ENCODE peak calls at places on chromosome 13, in seven cellular contexts. H, Q, K, Y, B, W and R are unnamed samples.

GRCh38 chr13:79187917-79188699 is 217.9 kb downstream of the RBM26 start:
- DNase-seq in H (no peak), Q (no peak), K (no peak), Y (no peak), B (no peak), W (no peak), R (peak)

GRCh38 chr13:48233886-48234488 is 981 bp downstream of the ITM2B start:
- DNase-seq in H (peak), Q (peak), K (no peak), Y (peak), B (peak), W (peak), R (no peak)

GRCh38 chr13:41061914-41062837 is 867 bp downstream of the WBP4 start:
- DNase-seq in H (peak), Q (peak), K (peak), Y (peak), B (no peak), W (peak), R (peak)

GRCh38 chr13:49828452-49828851 is 36.0 kb upstream of the KPNA3 start:
- DNase-seq in H (no peak), Q (peak), K (no peak), Y (peak), B (no peak), W (no peak), R (no peak)

GRCh38 chr13:41459754-41460111 is 2.4 kb downstream of the RGCC start:
- DNase-seq in H (peak), Q (no peak), K (no peak), Y (no peak), B (no peak), W (no peak), R (no peak)

GRCh38 chr13:21063031-21063430 is 1.6 kb upstream of the LATS2 start:
- DNase-seq in H (no peak), Q (no peak), K (no peak), Y (no peak), B (no peak), W (no peak), R (no peak)

GRCh38 chr13:91236182-91236581 is 111.3 kb upstream of the MIR17HG start:
- DNase-seq in H (no peak), Q (no peak), K (no peak), Y (no peak), B (no peak), W (no peak), R (no peak)

GRCh38 chr13:110902370-110902769 is 12.5 kb downstream of the ANKRD10 start:
- DNase-seq in H (no peak), Q (no peak), K (no peak), Y (no peak), B (no peak), W (no peak), R (no peak)

GRCh38 chr13:110132178-110132975 is 174.6 kb downstream of the COL4A1 start:
- DNase-seq in H (peak), Q (no peak), K (no peak), Y (no peak), B (no peak), W (no peak), R (no peak)

GRCh38 chr13:67515895-67516294 is 285.8 kb upstream of the PCDH9 start:
- DNase-seq in H (no peak), Q (peak), K (no peak), Y (no peak), B (no peak), W (no peak), R (peak)

GRCh38 chr13:45102136-45102802 is 18.0 kb upstream of the GTF2F2 start:
- DNase-seq in H (no peak), Q (no peak), K (no peak), Y (no peak), B (peak), W (no peak), R (no peak)

GRCh38 chr13:30872685-30873443 is 33.2 kb upstream of the MEDAG start:
- DNase-seq in H (peak), Q (no peak), K (no peak), Y (peak), B (peak), W (peak), R (no peak)

GRCh38 chr13:49400755-49401659 is 42.9 kb downstream of the CAB39L start:
- DNase-seq in H (peak), Q (peak), K (no peak), Y (peak), B (peak), W (peak), R (no peak)

GRCh38 chr13:75830842-75831241 is 194.7 kb downstream of the LMO7 start:
- DNase-seq in H (peak), Q (peak), K (no peak), Y (no peak), B (no peak), W (no peak), R (no peak)

GRCh38 chr13:95556981-95557380 is 4.5 kb downstream of the CLDN10 start:
- DNase-seq in H (no peak), Q (no peak), K (no peak), Y (no peak), B (no peak), W (no peak), R (no peak)

GRCh38 chr13:111547726-111548273 is 227.4 kb downstream of the TEX29 start:
- DNase-seq in H (no peak), Q (no peak), K (no peak), Y (no peak), B (no peak), W (no peak), R (no peak)

GRCh38 chr13:48603375-48603774 is 50.4 kb upstream of the CYSLTR2 start:
- DNase-seq in H (no peak), Q (no peak), K (no peak), Y (no peak), B (no peak), W (no peak), R (no peak)

GRCh38 chr13:107203146-107203847 is 635.4 kb upstream of the ARGLU1 start:
- DNase-seq in H (peak), Q (peak), K (no peak), Y (peak), B (peak), W (peak), R (no peak)

GRCh38 chr13:89474432-89474831 is 1803.3 kb downstream of the SLITRK5 start:
- DNase-seq in H (no peak), Q (no peak), K (no peak), Y (no peak), B (no peak), W (no peak), R (no peak)

GRCh38 chr13:26051231-26052135 is at the start of gene SHISA2:
- DNase-seq in H (peak), Q (peak), K (no peak), Y (peak), B (peak), W (peak), R (peak)

GRCh38 chr13:39335721-39336120 is 267.3 kb downstream of the LHFPL6 start:
- DNase-seq in H (no peak), Q (no peak), K (no peak), Y (no peak), B (no peak), W (no peak), R (no peak)

GRCh38 chr13:42028113-42028799 is 20.2 kb upstream of the DGKH start:
- DNase-seq in H (no peak), Q (no peak), K (no peak), Y (no peak), B (no peak), W (peak), R (no peak)

GRCh38 chr13:40539954-40540706 is 126.3 kb downstream of the FOXO1 start:
- DNase-seq in H (peak), Q (peak), K (peak), Y (peak), B (peak), W (peak), R (no peak)

GRCh38 chr13:111388851-111389500 is 68.5 kb downstream of the TEX29 start:
- DNase-seq in H (no peak), Q (no peak), K (no peak), Y (no peak), B (no peak), W (no peak), R (no peak)

DNA sequence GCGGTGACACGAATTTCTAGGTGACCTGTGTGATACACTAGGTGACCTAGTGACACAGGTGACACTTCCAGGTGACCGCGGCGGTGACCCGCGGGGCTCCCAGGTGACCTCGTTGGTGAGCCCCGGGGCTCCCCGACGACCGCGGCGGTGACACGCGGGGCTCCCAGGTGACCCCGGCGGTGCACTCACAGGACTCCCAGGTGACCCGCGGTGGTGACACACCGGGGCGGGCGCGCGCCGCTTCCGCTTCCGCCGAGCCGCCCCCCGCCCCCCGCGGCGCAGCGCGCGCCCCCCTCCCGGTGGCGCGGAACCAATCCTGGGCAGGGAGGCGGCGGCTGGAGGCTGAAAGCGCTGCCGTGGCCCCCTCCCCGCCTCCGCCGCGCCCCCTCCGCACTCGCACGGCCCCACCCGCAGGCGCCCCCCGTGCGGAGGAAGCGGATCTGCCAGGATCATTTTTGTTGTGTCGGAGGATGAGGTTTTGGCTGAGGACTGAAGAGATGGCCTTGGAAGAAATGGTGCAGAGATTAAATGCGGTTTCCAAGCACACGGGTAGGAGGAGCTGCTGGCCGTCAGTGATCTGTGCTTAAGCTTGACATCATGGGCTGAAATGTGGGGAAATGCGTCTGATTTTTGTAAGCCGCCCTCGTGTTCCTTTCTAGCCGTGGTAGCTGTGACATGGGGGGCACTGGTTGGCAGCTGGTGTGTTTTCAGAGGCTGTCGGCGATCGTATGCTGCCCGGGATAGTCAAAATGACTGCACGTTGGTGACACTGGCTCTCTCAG is at the start of gene MCF2L:
- DNase-seq in H (peak), Q (peak), K (no peak), Y (peak), B (peak), W (peak), R (no peak)
- TF ChIP-seq EZH2 in H (peak), Q (no peak), K (no peak), Y (no peak), B (peak), W (no peak), R (no peak)

GRCh38 chr13:97185291-97185690 is 36.8 kb upstream of the MBNL2 start:
- DNase-seq in H (no peak), Q (no peak), K (no peak), Y (no peak), B (no peak), W (no peak), R (no peak)
- H3K4me2 ChIP-seq in H (no peak), Q (no peak), K (no peak), Y (no peak), B (no peak), W (no peak), R (no peak)

DNA sequence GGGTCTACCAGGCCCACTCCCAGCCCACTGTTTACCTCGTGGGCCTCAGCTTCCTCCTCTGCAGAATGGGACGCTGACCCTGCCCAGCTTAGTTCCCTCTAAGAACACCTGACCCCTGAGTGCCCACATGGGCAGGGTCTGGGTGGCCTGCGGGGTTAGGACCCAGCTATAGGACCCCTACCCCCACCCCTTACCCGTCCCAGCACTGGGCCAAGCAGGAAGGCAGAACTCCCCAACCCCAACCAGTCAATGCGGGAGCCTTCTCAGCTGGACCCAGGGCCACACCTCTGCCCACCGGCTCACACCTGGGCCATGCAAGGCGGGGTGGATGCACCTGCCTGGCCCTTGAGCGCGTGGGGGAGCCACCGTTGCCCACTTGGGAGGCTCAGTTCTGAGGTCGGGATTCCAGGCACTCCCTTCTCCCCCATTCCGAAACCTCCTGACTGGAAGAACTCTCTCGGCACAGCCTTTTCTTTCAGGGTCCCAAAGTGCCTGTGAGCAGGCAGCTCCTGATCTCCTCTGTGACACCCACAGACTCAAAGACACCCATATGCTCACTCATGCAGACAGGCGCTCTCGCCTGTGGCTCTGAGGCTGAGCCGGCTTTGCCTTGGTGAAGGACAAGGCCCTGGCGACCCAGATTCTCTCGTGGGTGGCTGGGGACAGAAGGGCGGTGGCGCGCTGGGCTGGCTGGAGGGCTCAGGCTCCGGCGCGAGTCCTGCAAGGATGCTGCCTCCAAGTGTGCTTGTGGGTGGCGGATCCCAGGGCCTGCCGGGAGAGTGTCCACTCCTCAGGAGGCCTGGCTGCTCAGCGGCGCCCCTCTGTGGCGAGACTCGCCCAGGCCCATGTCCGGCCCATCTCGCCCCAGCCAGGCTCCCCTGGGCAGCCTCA is 27.9 kb upstream of the PARP4 start:
- DNase-seq in H (no peak), Q (no peak), K (no peak), Y (peak), B (peak), W (peak), R (no peak)
- TF ChIP-seq EZH2phosphoT487 in H (no peak), Q (no peak), K (no peak), Y (no peak), B (no peak), W (no peak), R (no peak)

DNA sequence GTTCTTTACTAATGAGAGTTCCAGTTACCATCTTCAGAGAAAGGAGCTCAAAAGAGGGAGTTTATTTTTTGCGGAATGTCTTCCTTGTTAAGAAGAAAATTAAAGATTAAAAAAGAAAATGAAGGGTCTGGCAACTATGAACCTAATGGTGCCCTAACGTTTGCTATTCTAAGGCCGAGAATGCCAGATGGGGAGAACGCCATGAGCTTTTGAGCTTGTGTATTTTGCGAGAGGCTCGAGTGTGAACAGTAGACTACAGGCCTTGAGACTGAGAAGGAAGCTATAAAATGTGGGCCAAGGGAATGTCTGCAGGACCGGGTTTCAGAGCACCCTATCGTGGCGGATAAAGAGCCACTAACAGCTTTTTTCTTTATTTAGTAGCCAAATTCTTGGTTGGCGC is 6.7 kb downstream of the FGF14 start:
- DNase-seq in H (no peak), Q (no peak), K (no peak), Y (peak), B (no peak), W (no peak), R (no peak)
- TF ChIP-seq EZH2 in H (no peak), Q (no peak), K (no peak), Y (no peak), B (no peak), W (no peak), R (no peak)

DNA sequence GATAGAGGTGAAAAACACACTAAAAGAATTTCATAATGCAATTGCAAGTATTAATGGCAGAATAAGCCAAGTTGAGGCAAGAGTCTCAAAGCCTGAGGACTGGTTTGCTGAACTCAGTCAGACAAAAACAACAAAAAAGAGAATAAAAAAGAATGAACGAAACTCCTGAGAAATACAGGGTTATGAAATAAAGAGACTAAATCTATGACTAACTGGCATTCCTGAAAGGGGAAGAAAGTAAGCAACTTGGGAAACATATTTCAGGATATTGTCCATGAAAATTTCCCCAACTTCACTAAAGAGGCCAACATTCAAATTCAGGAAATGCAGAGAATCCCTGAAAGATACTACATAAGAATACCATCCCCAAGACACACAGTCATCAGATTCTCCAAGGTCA is 47.8 kb downstream of the UBL3 start:
- DNase-seq in H (peak), Q (no peak), K (no peak), Y (no peak), B (no peak), W (no peak), R (no peak)
- H3K4me2 ChIP-seq in H (peak), Q (no peak), K (no peak), Y (peak), B (no peak), W (no peak), R (no peak)

DNA sequence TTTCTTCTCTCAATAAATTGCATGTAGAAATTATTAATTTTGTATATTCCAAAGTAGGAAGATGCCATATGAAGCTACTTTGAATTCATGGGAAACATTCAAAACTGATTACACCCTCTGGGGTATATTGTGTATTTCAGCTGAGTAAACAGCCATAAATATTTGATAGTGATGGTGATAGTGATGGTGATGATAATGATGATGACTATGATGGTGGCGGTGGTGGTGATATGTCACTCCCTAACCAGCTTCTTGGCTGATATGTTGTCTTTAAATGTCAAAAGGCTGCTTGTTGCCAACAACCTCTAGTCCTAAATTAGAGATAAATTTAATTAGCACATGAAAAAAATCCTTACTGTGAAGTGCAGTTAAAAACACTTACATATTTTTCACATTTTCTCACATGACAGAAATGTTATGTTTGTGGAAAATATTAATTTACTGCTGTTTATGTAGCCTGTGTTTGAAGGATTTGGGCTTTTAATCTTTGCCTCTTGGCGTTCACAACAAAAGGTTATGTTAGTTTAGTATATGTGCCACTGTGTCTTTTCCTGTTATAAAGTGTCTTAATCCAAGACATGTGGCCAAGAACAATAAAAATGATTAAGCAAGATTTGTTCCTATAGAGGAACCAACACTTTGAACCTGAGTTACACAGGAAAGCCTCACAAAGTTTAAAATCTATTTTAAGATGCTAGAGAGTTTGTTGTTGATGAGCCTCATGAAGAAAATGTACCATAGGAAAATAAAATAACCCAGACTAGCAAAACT is 102.2 kb downstream of the LRCH1 start:
- DNase-seq in H (no peak), Q (no peak), K (no peak), Y (no peak), B (no peak), W (no peak), R (no peak)
- TF ChIP-seq EZH2phosphoT487 in H (no peak), Q (no peak), K (no peak), Y (no peak), B (no peak), W (no peak), R (no peak)

DNA sequence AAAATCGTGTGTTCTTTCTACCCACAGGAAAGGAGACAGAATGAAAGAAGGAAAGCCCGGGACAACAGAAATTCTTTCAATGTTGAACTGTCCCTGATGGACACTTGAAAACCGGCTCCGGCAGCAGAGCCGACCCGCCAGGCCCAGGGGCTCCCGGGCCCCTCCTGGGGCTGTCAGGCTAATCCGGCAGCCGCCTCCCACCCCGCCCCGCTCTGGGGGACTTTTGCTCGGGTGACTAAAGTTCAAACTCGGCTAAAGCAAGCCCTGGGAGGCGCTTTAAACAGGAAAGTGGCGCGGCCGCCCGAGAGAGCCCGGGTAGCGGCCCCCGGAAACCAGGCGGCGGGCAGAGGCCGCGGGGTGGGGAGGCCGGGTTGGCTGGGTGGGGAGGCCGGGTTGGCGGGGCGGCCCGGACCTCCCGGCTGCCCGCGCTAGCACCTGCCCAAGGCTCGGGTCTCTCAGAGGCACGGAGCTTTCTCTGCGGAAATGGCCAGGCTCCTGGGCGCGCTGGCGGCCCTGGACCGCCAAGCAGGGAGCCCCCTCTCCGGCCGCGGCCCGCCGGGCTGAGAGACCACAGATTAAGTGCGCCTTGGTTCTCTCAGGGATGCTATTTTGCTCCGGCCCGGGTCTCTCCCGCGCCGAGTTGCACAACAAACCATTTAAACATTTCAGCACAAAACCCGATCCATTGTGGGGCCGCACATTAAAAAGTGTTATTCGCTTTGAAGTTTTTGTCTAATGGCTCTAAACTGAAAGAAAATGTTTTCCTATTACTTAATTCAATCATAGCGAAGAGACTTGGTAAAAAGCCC is 2.6 kb upstream of the GSX1 start:
- DNase-seq in H (no peak), Q (no peak), K (no peak), Y (peak), B (peak), W (no peak), R (no peak)
- TF ChIP-seq EZH2 in H (peak), Q (no peak), K (no peak), Y (peak), B (peak), W (peak), R (no peak)